ENCODE peak calls at places on chromosome 5, in eight cellular contexts. P, S, M, I, K, Y, W and T are unnamed samples.

GRCh38 chr5:86688414-86688813 is 70.7 kb downstream of the COX7C start:
- DNase-seq in P (no peak), S (no peak), M (no peak), I (no peak), K (no peak), Y (no peak), W (no peak), T (no peak)

GRCh38 chr5:177973066-177973635 is 22.9 kb downstream of the PROP1 start:
- DNase-seq in P (peak; percentile 5), S (no peak), M (no peak), I (no peak), K (no peak), Y (no peak), W (no peak), T (no peak)

GRCh38 chr5:20212701-20213100 is 224.7 kb upstream of the CDH18 start:
- DNase-seq in P (no peak), S (no peak), M (no peak), I (no peak), K (no peak), Y (no peak), W (no peak), T (no peak)

GRCh38 chr5:135714126-135714894 is 120.2 kb upstream of the SLC25A48 start:
- DNase-seq in P (peak; percentile 18), S (no peak), M (no peak), I (no peak), K (no peak), Y (no peak), W (no peak), T (peak; percentile 21)

GRCh38 chr5:39526914-39527477 is 102.2 kb upstream of the DAB2 start:
- DNase-seq in P (peak; percentile 35), S (peak; percentile 40), M (no peak), I (no peak), K (no peak), Y (no peak), W (no peak), T (peak; percentile 26)

GRCh38 chr5:150255659-150256415 is 33.7 kb downstream of the CAMK2A start:
- DNase-seq in P (no peak), S (no peak), M (no peak), I (no peak), K (no peak), Y (no peak), W (no peak), T (no peak)

GRCh38 chr5:97231025-97231636 is 48.1 kb upstream of the RIOK2 start:
- DNase-seq in P (peak; percentile 56), S (no peak), M (no peak), I (peak; percentile 11), K (no peak), Y (peak; percentile 55), W (peak; percentile 62), T (peak; percentile 61)

GRCh38 chr5:127517480-127518318 is at the start of gene PRRC1:
- DNase-seq in P (peak; percentile 53), S (peak; percentile 86), M (peak; percentile 46), I (peak; percentile 76), K (peak; percentile 73), Y (peak; percentile 80), W (peak; percentile 85), T (peak; percentile 60)

GRCh38 chr5:142860291-142860690 is 90.1 kb downstream of the ARHGAP26 start:
- DNase-seq in P (no peak), S (no peak), M (no peak), I (no peak), K (no peak), Y (no peak), W (no peak), T (peak; percentile 26)

GRCh38 chr5:134813407-134813806 is 32.4 kb upstream of the C5orf24 start:
- DNase-seq in P (no peak), S (no peak), M (no peak), I (no peak), K (no peak), Y (no peak), W (no peak), T (no peak)

GRCh38 chr5:138635268-138635667 is 60.1 kb upstream of the HSPA9 start:
- DNase-seq in P (peak; percentile 18), S (no peak), M (no peak), I (no peak), K (no peak), Y (no peak), W (no peak), T (no peak)

GRCh38 chr5:83718195-83718825 is 2.3 kb downstream of the HAPLN1 start:
- DNase-seq in P (no peak), S (no peak), M (no peak), I (no peak), K (no peak), Y (peak; percentile 55), W (peak; percentile 69), T (peak; percentile 50)

GRCh38 chr5:155004138-155004744 is 9.3 kb upstream of the KIF4B start:
- DNase-seq in P (no peak), S (no peak), M (no peak), I (no peak), K (no peak), Y (peak; percentile 44), W (peak; percentile 76), T (peak; percentile 39)

GRCh38 chr5:56375011-56375410 is 141.9 kb upstream of the ANKRD55 start:
- DNase-seq in P (no peak), S (no peak), M (no peak), I (no peak), K (no peak), Y (no peak), W (no peak), T (no peak)

GRCh38 chr5:125295405-125295872 is 549.0 kb upstream of the ZNF608 start:
- DNase-seq in P (no peak), S (no peak), M (no peak), I (no peak), K (no peak), Y (no peak), W (no peak), T (peak; percentile 26)

GRCh38 chr5:56818409-56819026 is 3.2 kb downstream of the MAP3K1 start:
- DNase-seq in P (no peak), S (no peak), M (no peak), I (no peak), K (no peak), Y (no peak), W (no peak), T (no peak)

GRCh38 chr5:150139334-150139733 is 16.3 kb downstream of the PDGFRB start:
- DNase-seq in P (no peak), S (no peak), M (no peak), I (no peak), K (no peak), Y (no peak), W (no peak), T (peak; percentile 35)

GRCh38 chr5:176166427-176166826 is 71.8 kb upstream of the SIMC1 start:
- DNase-seq in P (no peak), S (no peak), M (no peak), I (no peak), K (no peak), Y (no peak), W (no peak), T (peak; percentile 68)

GRCh38 chr5:53276825-53277224 is 167.3 kb upstream of the MOCS2 start:
- DNase-seq in P (no peak), S (no peak), M (no peak), I (no peak), K (no peak), Y (no peak), W (no peak), T (no peak)

GRCh38 chr5:79193643-79194042 is 42.3 kb upstream of the JMY start:
- DNase-seq in P (peak; percentile 41), S (no peak), M (no peak), I (no peak), K (no peak), Y (no peak), W (peak; percentile 30), T (no peak)